ENCODE peak calls at places on chromosomes 12 and 14, in five cellular contexts. One of them, this sample, is unnamed.
A peak's percentile ranks its signal among the peaks of the same experiment; 100 is the strongest.

GRCh38 chr14:22314183-22314820 is 274.7 kb downstream of the DAD1 start:
- DNase-seq in tibial nerve: no peak
- DNase-seq in CD8-positive, alpha-beta T cell: no peak
- DNase-seq in psoas muscle: no peak
- DNase-seq in neural progenitor cell: peak; percentile 76
- DNase-seq in this sample: no peak

GRCh38 chr12:22231836-22232235 is 102.7 kb downstream of the ST8SIA1 start:
- DNase-seq in tibial nerve: no peak
- DNase-seq in neural progenitor cell: peak; percentile 31
- DNase-seq in psoas muscle: no peak
- DNase-seq in CD8-positive, alpha-beta T cell: no peak
- DNase-seq in this sample: no peak

GRCh38 chr12:105225505-105225904 is 10.5 kb downstream of the APPL2 start:
- DNase-seq in tibial nerve: no peak
- DNase-seq in neural progenitor cell: no peak
- DNase-seq in CD8-positive, alpha-beta T cell: no peak
- DNase-seq in psoas muscle: no peak
- DNase-seq in this sample: no peak

GRCh38 chr12:4244868-4245267 is 28.7 kb upstream of the CCND2 start:
- DNase-seq in tibial nerve: no peak
- DNase-seq in psoas muscle: no peak
- DNase-seq in neural progenitor cell: no peak
- DNase-seq in CD8-positive, alpha-beta T cell: no peak
- DNase-seq in this sample: no peak

GRCh38 chr12:112216223-112216622 is 90.9 kb downstream of the TRAFD1 start:
- DNase-seq in tibial nerve: no peak
- DNase-seq in neural progenitor cell: no peak
- DNase-seq in psoas muscle: no peak
- DNase-seq in CD8-positive, alpha-beta T cell: no peak
- DNase-seq in this sample: no peak

GRCh38 chr12:26678697-26679660 is 154.0 kb downstream of the ITPR2 start:
- DNase-seq in neural progenitor cell: peak; percentile 8
- DNase-seq in psoas muscle: no peak
- DNase-seq in CD8-positive, alpha-beta T cell: no peak
- DNase-seq in tibial nerve: no peak
- DNase-seq in this sample: no peak

GRCh38 chr12:113945174-113946173 is 20.7 kb downstream of the RBM19 start:
- DNase-seq in neural progenitor cell: no peak
- DNase-seq in tibial nerve: no peak
- DNase-seq in psoas muscle: no peak
- DNase-seq in CD8-positive, alpha-beta T cell: no peak
- DNase-seq in this sample: no peak

GRCh38 chr12:28591831-28592230 is 401.6 kb downstream of the CCDC91 start:
- DNase-seq in CD8-positive, alpha-beta T cell: no peak
- DNase-seq in tibial nerve: no peak
- DNase-seq in psoas muscle: no peak
- DNase-seq in neural progenitor cell: no peak
- DNase-seq in this sample: no peak

GRCh38 chr14:55398679-55399078 is 13.0 kb downstream of the ATG14 start:
- DNase-seq in tibial nerve: no peak
- DNase-seq in CD8-positive, alpha-beta T cell: no peak
- DNase-seq in psoas muscle: no peak
- DNase-seq in neural progenitor cell: no peak
- DNase-seq in this sample: no peak

GRCh38 chr14:89787525-89787924 is 167.0 kb downstream of the EFCAB11 start:
- DNase-seq in psoas muscle: no peak
- DNase-seq in CD8-positive, alpha-beta T cell: no peak
- DNase-seq in neural progenitor cell: no peak
- DNase-seq in tibial nerve: no peak
- DNase-seq in this sample: no peak

GRCh38 chr12:68894276-68894855 is 38.6 kb downstream of the CPM start:
- DNase-seq in psoas muscle: no peak
- DNase-seq in tibial nerve: no peak
- DNase-seq in CD8-positive, alpha-beta T cell: no peak
- DNase-seq in neural progenitor cell: no peak
- DNase-seq in this sample: no peak

GRCh38 chr14:31326111-31326510 is 94.2 kb downstream of the HEATR5A start:
- DNase-seq in neural progenitor cell: no peak
- DNase-seq in psoas muscle: no peak
- DNase-seq in CD8-positive, alpha-beta T cell: no peak
- DNase-seq in tibial nerve: no peak
- DNase-seq in this sample: no peak

GRCh38 chr12:40963761-40964160 is 224.4 kb upstream of the PDZRN4 start:
- DNase-seq in CD8-positive, alpha-beta T cell: no peak
- DNase-seq in psoas muscle: no peak
- DNase-seq in tibial nerve: no peak
- DNase-seq in neural progenitor cell: no peak
- DNase-seq in this sample: no peak

GRCh38 chr12:82326905-82327503 is 31.2 kb downstream of the CCDC59 start:
- DNase-seq in neural progenitor cell: peak; percentile 40
- DNase-seq in psoas muscle: no peak
- DNase-seq in CD8-positive, alpha-beta T cell: no peak
- DNase-seq in tibial nerve: no peak
- DNase-seq in this sample: no peak

GRCh38 chr12:26114720-26115406 is 10.0 kb downstream of the BHLHE41 start:
- DNase-seq in psoas muscle: no peak
- DNase-seq in tibial nerve: no peak
- DNase-seq in CD8-positive, alpha-beta T cell: no peak
- DNase-seq in neural progenitor cell: no peak
- DNase-seq in this sample: no peak

GRCh38 chr14:54676822-54677708 is 110.1 kb downstream of the SAMD4A start:
- DNase-seq in psoas muscle: no peak
- DNase-seq in tibial nerve: no peak
- DNase-seq in neural progenitor cell: peak; percentile 78
- DNase-seq in CD8-positive, alpha-beta T cell: no peak
- DNase-seq in this sample: no peak

GRCh38 chr14:92660571-92660970 is 87.9 kb downstream of the LGMN start:
- DNase-seq in tibial nerve: no peak
- DNase-seq in CD8-positive, alpha-beta T cell: no peak
- DNase-seq in neural progenitor cell: no peak
- DNase-seq in psoas muscle: no peak
- DNase-seq in this sample: no peak

GRCh38 chr14:101708853-101709532 is 52.5 kb upstream of the PPP2R5C start:
- DNase-seq in neural progenitor cell: no peak
- DNase-seq in CD8-positive, alpha-beta T cell: no peak
- DNase-seq in psoas muscle: no peak
- DNase-seq in tibial nerve: no peak
- DNase-seq in this sample: no peak

GRCh38 chr12:105369014-105369413 is 38.5 kb downstream of the C12orf75 start:
- DNase-seq in tibial nerve: no peak
- DNase-seq in psoas muscle: no peak
- DNase-seq in neural progenitor cell: no peak
- DNase-seq in CD8-positive, alpha-beta T cell: no peak
- DNase-seq in this sample: no peak

GRCh38 chr12:41739066-41739465 is 405.6 kb downstream of the GXYLT1 start:
- DNase-seq in tibial nerve: no peak
- DNase-seq in neural progenitor cell: no peak
- DNase-seq in CD8-positive, alpha-beta T cell: no peak
- DNase-seq in psoas muscle: no peak
- DNase-seq in this sample: no peak

GRCh38 chr14:90495357-90496276 is 98.8 kb downstream of the CALM1 start:
- DNase-seq in tibial nerve: no peak
- DNase-seq in CD8-positive, alpha-beta T cell: no peak
- DNase-seq in psoas muscle: no peak
- DNase-seq in neural progenitor cell: peak; percentile 94
- DNase-seq in this sample: no peak

GRCh38 chr12:66403746-66404145 is 101.5 kb downstream of the HELB start:
- DNase-seq in psoas muscle: no peak
- DNase-seq in tibial nerve: no peak
- DNase-seq in neural progenitor cell: no peak
- DNase-seq in CD8-positive, alpha-beta T cell: no peak
- DNase-seq in this sample: no peak

GRCh38 chr12:65306603-65307501 is 28.4 kb downstream of the MSRB3 start:
- DNase-seq in psoas muscle: peak; percentile 15
- DNase-seq in tibial nerve: no peak
- DNase-seq in CD8-positive, alpha-beta T cell: no peak
- DNase-seq in neural progenitor cell: peak; percentile 31
- DNase-seq in this sample: peak; percentile 50

GRCh38 chr14:103688441-103688840 is 26.8 kb downstream of the XRCC3 start:
- DNase-seq in neural progenitor cell: no peak
- DNase-seq in psoas muscle: no peak
- DNase-seq in CD8-positive, alpha-beta T cell: no peak
- DNase-seq in tibial nerve: no peak
- DNase-seq in this sample: no peak

GRCh38 chr12:26691234-26691970 is 141.6 kb downstream of the ITPR2 start:
- DNase-seq in psoas muscle: no peak
- DNase-seq in neural progenitor cell: peak; percentile 52
- DNase-seq in CD8-positive, alpha-beta T cell: no peak
- DNase-seq in tibial nerve: no peak
- DNase-seq in this sample: no peak

GRCh38 chr12:8108808-8109398 is 14.5 kb upstream of the CLEC4A start:
- DNase-seq in psoas muscle: peak; percentile 69
- DNase-seq in CD8-positive, alpha-beta T cell: peak; percentile 54
- DNase-seq in neural progenitor cell: peak; percentile 84
- DNase-seq in tibial nerve: peak; percentile 79
- DNase-seq in this sample: peak; percentile 66

GRCh38 chr14:62081012-62081612 is 318.9 kb downstream of the SNAPC1 start:
- DNase-seq in neural progenitor cell: no peak
- DNase-seq in CD8-positive, alpha-beta T cell: no peak
- DNase-seq in tibial nerve: no peak
- DNase-seq in psoas muscle: no peak
- DNase-seq in this sample: no peak

GRCh38 chr12:88725592-88726143 is 145.4 kb upstream of the KITLG start:
- DNase-seq in neural progenitor cell: peak; percentile 2
- DNase-seq in psoas muscle: no peak
- DNase-seq in CD8-positive, alpha-beta T cell: no peak
- DNase-seq in tibial nerve: no peak
- DNase-seq in this sample: no peak

GRCh38 chr12:42483534-42483857 is 106.0 kb downstream of the PRICKLE1 start:
- DNase-seq in psoas muscle: no peak
- DNase-seq in neural progenitor cell: no peak
- DNase-seq in tibial nerve: no peak
- DNase-seq in CD8-positive, alpha-beta T cell: no peak
- DNase-seq in this sample: peak; percentile 42

GRCh38 chr14:34501004-34501580 is 38.4 kb downstream of the EAPP start:
- DNase-seq in tibial nerve: no peak
- DNase-seq in psoas muscle: no peak
- DNase-seq in CD8-positive, alpha-beta T cell: no peak
- DNase-seq in neural progenitor cell: no peak
- DNase-seq in this sample: no peak

GRCh38 chr14:76917158-76917596 is 91.0 kb downstream of the LRRC74A start:
- DNase-seq in tibial nerve: no peak
- DNase-seq in psoas muscle: peak; percentile 51
- DNase-seq in neural progenitor cell: peak; percentile 86
- DNase-seq in CD8-positive, alpha-beta T cell: no peak
- DNase-seq in this sample: peak; percentile 47

GRCh38 chr14:80850197-80850814 is 91.2 kb downstream of the CEP128 start:
- DNase-seq in psoas muscle: no peak
- DNase-seq in tibial nerve: no peak
- DNase-seq in CD8-positive, alpha-beta T cell: no peak
- DNase-seq in neural progenitor cell: peak; percentile 42
- DNase-seq in this sample: no peak

DNA sequence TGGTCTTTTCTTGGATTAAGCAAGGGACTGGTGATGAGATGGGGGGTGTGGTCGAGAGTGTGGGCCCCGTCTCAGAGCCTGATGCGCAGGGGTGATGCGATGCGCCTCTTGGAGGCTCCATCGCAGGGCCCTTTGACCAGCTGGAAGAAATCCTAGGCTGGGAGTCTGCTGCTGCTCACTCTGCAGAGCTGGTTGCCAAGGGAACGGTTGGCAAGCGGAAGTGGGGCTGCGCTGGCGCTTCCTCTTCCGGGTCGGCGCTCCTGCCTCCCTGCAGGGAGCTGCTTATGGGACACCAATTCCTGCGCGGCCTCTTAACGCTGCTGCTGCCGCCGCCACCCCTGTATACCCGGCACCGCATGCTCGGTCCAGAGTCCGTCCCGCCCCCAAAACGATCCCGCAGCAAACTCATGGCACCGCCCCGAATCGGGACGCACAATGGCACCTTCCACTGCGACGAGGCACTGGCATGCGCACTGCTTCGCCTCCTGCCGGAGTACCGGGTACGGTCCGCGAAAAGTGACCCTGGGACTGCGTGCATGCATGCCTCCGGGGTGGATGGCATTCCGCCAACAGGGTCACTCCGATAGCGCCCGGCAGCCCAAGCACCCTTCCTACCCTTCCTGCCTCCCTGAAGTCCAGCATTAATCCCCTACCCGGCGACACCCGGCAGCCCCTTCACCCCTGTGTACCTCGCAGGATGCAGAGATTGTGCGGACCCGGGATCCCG is at the start of gene MYG1:
- DNase-seq in CD8-positive, alpha-beta T cell: peak; percentile 57
- DNase-seq in neural progenitor cell: peak; percentile 96
- DNase-seq in psoas muscle: peak; percentile 88
- DNase-seq in tibial nerve: peak; percentile 52
- DNase-seq in this sample: peak; percentile 84
- H3K27ac ChIP-seq in CD8-positive, alpha-beta T cell: peak within 1 kb of the TSS; percentile 60
- H3K27ac ChIP-seq in neural progenitor cell: no peak within 1 kb of the TSS
- H3K27ac ChIP-seq in psoas muscle: peak within 1 kb of the TSS; percentile 77
- H3K27ac ChIP-seq in tibial nerve: peak within 1 kb of the TSS; percentile 66
- H3K27ac ChIP-seq in this sample: peak within 1 kb of the TSS; percentile 88

GRCh38 chr12:51437471-51437870 is 12.8 kb downstream of the SLC4A8 start:
- DNase-seq in CD8-positive, alpha-beta T cell: no peak
- DNase-seq in tibial nerve: no peak
- DNase-seq in neural progenitor cell: no peak
- DNase-seq in psoas muscle: no peak
- DNase-seq in this sample: no peak
- H3K4me3 ChIP-seq in CD8-positive, alpha-beta T cell: no peak overlapping the region
- H3K4me3 ChIP-seq in tibial nerve: no peak overlapping the region
- H3K4me3 ChIP-seq in neural progenitor cell: no peak overlapping the region
- H3K4me3 ChIP-seq in psoas muscle: no peak overlapping the region
- H3K4me3 ChIP-seq in this sample: no peak overlapping the region

DNA sequence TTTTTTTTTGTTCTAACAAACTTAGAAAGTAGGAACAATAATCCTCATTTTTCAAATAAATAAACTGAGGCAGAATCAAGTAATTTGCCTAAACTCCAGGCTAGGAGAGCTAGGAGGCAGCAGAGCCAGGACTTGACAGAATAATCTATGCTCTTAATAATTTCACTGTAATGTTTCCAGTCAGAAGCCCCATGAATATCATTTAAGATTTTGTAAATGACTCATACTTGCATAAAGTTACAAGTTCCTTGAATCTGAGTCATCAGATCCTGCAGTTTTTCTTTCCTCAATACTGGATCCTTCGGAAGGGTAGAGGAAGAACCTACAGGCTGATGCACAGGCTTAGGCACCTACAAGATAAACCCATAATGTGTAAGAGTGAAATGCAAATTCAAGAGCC is 29.0 kb downstream of the CAPRIN2 start:
- DNase-seq in psoas muscle: no peak
- DNase-seq in neural progenitor cell: no peak
- DNase-seq in tibial nerve: no peak
- DNase-seq in CD8-positive, alpha-beta T cell: no peak
- DNase-seq in this sample: no peak
- TF ChIP-seq CTCF in psoas muscle: no peak
- TF ChIP-seq CTCF in neural progenitor cell: no peak
- TF ChIP-seq CTCF in tibial nerve: no peak
- TF ChIP-seq CTCF in CD8-positive, alpha-beta T cell: no peak
- TF ChIP-seq CTCF in this sample: no peak

DNA sequence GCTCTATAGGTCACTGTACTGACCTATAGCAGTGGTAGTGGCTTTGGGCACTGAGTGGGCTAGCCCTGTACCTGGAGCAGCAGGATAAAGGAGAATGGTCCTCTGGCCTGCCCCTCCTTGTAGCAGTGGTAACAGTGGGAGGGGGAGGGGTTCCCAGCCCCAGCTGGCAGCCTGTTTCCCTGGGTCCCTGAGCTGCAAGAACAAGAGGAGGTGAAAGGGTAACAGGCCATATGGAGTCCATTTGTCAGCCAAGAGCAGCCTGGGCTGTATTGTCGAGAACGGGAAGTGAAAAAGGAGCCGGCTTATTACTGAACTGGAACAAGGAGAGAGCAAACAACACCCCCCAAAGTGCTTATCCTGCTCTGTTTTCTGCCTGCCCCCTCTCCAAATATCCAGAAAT is 73.8 kb upstream of the SRSF5 start:
- DNase-seq in tibial nerve: no peak
- DNase-seq in neural progenitor cell: peak; percentile 34
- DNase-seq in CD8-positive, alpha-beta T cell: no peak
- DNase-seq in psoas muscle: no peak
- DNase-seq in this sample: peak; percentile 45
- H3K27ac ChIP-seq in tibial nerve: peak overlapping the region; percentile 74
- H3K27ac ChIP-seq in neural progenitor cell: no peak overlapping the region
- H3K27ac ChIP-seq in CD8-positive, alpha-beta T cell: no peak overlapping the region
- H3K27ac ChIP-seq in psoas muscle: no peak overlapping the region
- H3K27ac ChIP-seq in this sample: peak overlapping the region; percentile 88